ENCODE peak calls at places on chromosome 15, in nine cellular contexts. O, E, U, B, H, M, I, W and Y are unnamed samples.

GRCh38 chr15:56814429-56814828 is 81.1 kb upstream of the ZNF280D start:
- DNase-seq in O (no peak), E (no peak), U (no peak), B (no peak), H (no peak), M (no peak), I (no peak), W (no peak), Y (no peak)

GRCh38 chr15:48795901-48796300 is 15.0 kb downstream of the CEP152 start:
- DNase-seq in O (no peak), E (no peak), U (no peak), B (no peak), H (no peak), M (no peak), I (no peak), W (no peak), Y (peak)

GRCh38 chr15:73048624-73049295 is 3.5 kb upstream of the NEO1 start:
- DNase-seq in O (no peak), E (no peak), U (no peak), B (no peak), H (no peak), M (no peak), I (no peak), W (no peak), Y (no peak)

GRCh38 chr15:83396071-83396470 is 51.1 kb upstream of the SH3GL3 start:
- DNase-seq in O (no peak), E (no peak), U (no peak), B (no peak), H (no peak), M (no peak), I (no peak), W (no peak), Y (no peak)

GRCh38 chr15:91065505-91065904 is 34.6 kb upstream of the SV2B start:
- DNase-seq in O (no peak), E (no peak), U (no peak), B (no peak), H (no peak), M (no peak), I (no peak), W (no peak), Y (no peak)

GRCh38 chr15:90580946-90581345 is 51.2 kb downstream of the CRTC3 start:
- DNase-seq in O (no peak), E (no peak), U (no peak), B (no peak), H (no peak), M (no peak), I (no peak), W (no peak), Y (no peak)

GRCh38 chr15:73765778-73766177 is 12.6 kb upstream of the INSYN1 start:
- DNase-seq in O (no peak), E (no peak), U (no peak), B (no peak), H (no peak), M (no peak), I (no peak), W (no peak), Y (no peak)

GRCh38 chr15:92005154-92005553 is 151.6 kb downstream of the SLCO3A1 start:
- DNase-seq in O (no peak), E (no peak), U (no peak), B (no peak), H (no peak), M (no peak), I (no peak), W (no peak), Y (no peak)

GRCh38 chr15:52257734-52258062 is 37.9 kb downstream of the MYO5C start:
- DNase-seq in O (peak), E (no peak), U (no peak), B (no peak), H (no peak), M (no peak), I (no peak), W (no peak), Y (no peak)

GRCh38 chr15:77479015-77479414 is 58.3 kb downstream of the HMG20A start:
- DNase-seq in O (no peak), E (no peak), U (no peak), B (no peak), H (no peak), M (no peak), I (no peak), W (no peak), Y (no peak)

GRCh38 chr15:79198461-79198860 is 84.1 kb upstream of the ANKRD34C start:
- DNase-seq in O (no peak), E (no peak), U (no peak), B (peak), H (no peak), M (no peak), I (no peak), W (no peak), Y (no peak)

GRCh38 chr15:67521770-67522568 is 1.0 kb downstream of the C15orf61 start:
- DNase-seq in O (peak), E (no peak), U (no peak), B (no peak), H (no peak), M (no peak), I (peak), W (no peak), Y (peak)

GRCh38 chr15:88042047-88042446 is 214.5 kb downstream of the NTRK3 start:
- DNase-seq in O (no peak), E (no peak), U (no peak), B (no peak), H (no peak), M (no peak), I (no peak), W (no peak), Y (no peak)

GRCh38 chr15:94040523-94041248 is 190.7 kb upstream of the MCTP2 start:
- DNase-seq in O (no peak), E (no peak), U (no peak), B (no peak), H (no peak), M (no peak), I (no peak), W (no peak), Y (no peak)

GRCh38 chr15:78716651-78717050 is 75.6 kb upstream of the CHRNB4 start:
- DNase-seq in O (peak), E (no peak), U (no peak), B (no peak), H (no peak), M (no peak), I (no peak), W (no peak), Y (no peak)

GRCh38 chr15:90087454-90088154 is 14.7 kb downstream of the IDH2 start:
- DNase-seq in O (peak), E (no peak), U (no peak), B (no peak), H (peak), M (peak), I (peak), W (no peak), Y (peak)

GRCh38 chr15:98955331-98955730 is 52.3 kb downstream of the PGPEP1L start:
- DNase-seq in O (no peak), E (peak), U (peak), B (peak), H (no peak), M (peak), I (no peak), W (no peak), Y (no peak)

GRCh38 chr15:63056843-63057242 is 14.3 kb downstream of the TPM1 start:
- DNase-seq in O (peak), E (peak), U (peak), B (peak), H (peak), M (peak), I (no peak), W (no peak), Y (no peak)

GRCh38 chr15:76575177-76576078 is 238.9 kb downstream of the ISL2 start:
- DNase-seq in O (no peak), E (no peak), U (no peak), B (no peak), H (no peak), M (no peak), I (peak), W (no peak), Y (no peak)

GRCh38 chr15:32870240-32871033 is 152.6 kb downstream of the GREM1 start:
- DNase-seq in O (peak), E (no peak), U (no peak), B (no peak), H (peak), M (no peak), I (no peak), W (no peak), Y (peak)

GRCh38 chr15:90106522-90107117 is 4.4 kb upstream of the IDH2 start:
- DNase-seq in O (peak), E (peak), U (no peak), B (peak), H (no peak), M (no peak), I (peak), W (no peak), Y (no peak)

GRCh38 chr15:60648928-60649679 is 170.2 kb upstream of the ICE2 start:
- DNase-seq in O (no peak), E (no peak), U (no peak), B (no peak), H (no peak), M (no peak), I (no peak), W (no peak), Y (no peak)

GRCh38 chr15:51758645-51759044 is 7.2 kb downstream of the TMOD2 start:
- DNase-seq in O (peak), E (peak), U (peak), B (peak), H (peak), M (peak), I (no peak), W (no peak), Y (no peak)

GRCh38 chr15:83769411-83769960 is 115.6 kb downstream of the ADAMTSL3 start:
- DNase-seq in O (no peak), E (no peak), U (no peak), B (no peak), H (no peak), M (no peak), I (no peak), W (no peak), Y (no peak)

GRCh38 chr15:67125589-67126502 is 60.4 kb downstream of the SMAD3 start:
- DNase-seq in O (peak), E (peak), U (peak), B (peak), H (no peak), M (peak), I (peak), W (no peak), Y (no peak)

GRCh38 chr15:95410757-95411156 is 919.7 kb upstream of the NR2F2 start:
- DNase-seq in O (no peak), E (no peak), U (no peak), B (no peak), H (no peak), M (peak), I (no peak), W (no peak), Y (no peak)

GRCh38 chr15:77632760-77633133 is at the start of gene LINGO1:
- DNase-seq in O (no peak), E (no peak), U (no peak), B (no peak), H (no peak), M (no peak), I (peak), W (no peak), Y (no peak)

GRCh38 chr15:92882697-92883642 is 17.2 kb upstream of the CHD2 start:
- DNase-seq in O (no peak), E (peak), U (no peak), B (no peak), H (no peak), M (no peak), I (peak), W (peak), Y (peak)

DNA sequence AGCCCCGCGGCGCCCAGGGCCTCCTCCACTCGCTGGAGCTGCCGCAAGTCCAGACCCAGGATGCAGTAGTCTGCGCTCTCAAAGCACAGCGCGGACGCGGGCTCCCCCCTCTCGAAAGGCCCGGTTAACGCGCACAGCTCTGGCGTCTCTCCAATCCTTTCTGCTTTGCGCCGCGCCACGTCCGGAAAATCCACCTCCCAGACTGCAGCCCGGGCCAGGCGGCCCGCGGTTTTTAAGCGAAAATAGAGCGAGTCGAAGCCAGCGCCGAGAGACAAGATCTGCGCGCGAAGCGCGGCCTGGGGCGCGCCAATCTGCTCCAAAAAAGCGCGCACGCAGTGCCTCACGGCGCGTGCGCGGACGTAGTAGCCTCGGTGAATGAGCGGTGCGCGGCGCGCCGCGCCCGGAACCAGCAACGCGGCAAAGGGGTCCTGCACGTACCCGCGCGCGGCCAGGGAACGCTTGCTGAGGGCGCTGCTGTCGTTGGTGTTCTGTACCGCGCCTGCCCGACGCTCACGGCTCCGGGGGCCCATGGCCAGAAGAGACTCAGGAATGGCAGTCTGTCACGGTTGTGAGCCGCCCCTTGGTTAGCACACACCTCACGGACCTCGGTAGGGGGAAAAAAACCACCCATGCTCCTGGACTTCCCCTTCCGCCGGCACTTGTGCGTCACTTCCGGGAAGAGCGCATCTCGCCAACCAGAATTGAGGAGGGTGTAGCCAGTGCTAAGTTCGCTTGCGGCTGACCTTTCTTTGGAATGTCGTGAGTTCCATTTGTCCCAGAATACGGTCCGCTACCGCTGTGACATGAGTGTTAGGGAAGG is at the start of gene LCMT2:
- DNase-seq in O (peak), E (peak), U (peak), B (peak), H (peak), M (peak), I (peak), W (peak), Y (peak)
- TF ChIP-seq POLR2A in O (peak), E (peak), U (peak), B (peak), H (peak), M (no peak), I (no peak), W (no peak), Y (peak)

DNA sequence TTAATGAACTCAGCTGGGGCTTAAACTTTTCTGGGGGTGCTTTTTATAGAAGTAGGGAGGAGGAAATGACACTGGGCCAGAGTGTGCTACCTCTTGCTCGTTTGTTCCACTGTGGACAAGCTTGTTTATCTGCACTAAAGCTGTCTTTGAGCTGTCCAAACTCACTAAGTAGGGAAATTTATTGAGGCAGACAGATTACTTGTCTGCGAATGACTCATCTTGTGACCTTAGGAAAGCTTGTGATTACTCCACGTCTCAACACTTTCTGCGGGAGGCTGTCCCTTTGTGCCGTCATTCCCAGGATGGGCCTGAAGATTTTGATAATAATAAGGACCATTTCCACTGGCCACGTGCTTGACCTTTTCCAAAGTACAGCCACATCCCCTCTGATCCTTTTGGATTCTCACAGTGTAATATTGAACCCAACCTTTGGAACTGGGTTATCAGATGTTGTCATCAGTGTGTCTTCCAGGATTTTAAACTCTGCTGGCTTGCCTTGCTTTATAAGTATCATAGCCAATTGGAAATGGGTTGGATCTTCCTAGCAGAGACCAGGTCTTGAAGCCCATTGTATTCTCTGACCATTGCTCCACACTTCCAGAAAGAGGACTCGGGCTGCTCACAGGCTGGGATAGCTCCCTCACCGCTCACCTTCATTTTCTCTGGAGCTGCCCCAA is 84.7 kb downstream of the AGBL1 start:
- DNase-seq in O (no peak), E (no peak), U (peak), B (peak), H (no peak), M (no peak), I (no peak), W (no peak), Y (no peak)
- TF ChIP-seq POLR2A in O (no peak), E (no peak), U (no peak), B (no peak), H (no peak), M (no peak), I (no peak), W (no peak), Y (no peak)

GRCh38 chr15:41911691-41912345 is 18.0 kb upstream of the SPTBN5 start:
- DNase-seq in O (no peak), E (no peak), U (no peak), B (no peak), H (no peak), M (no peak), I (no peak), W (no peak), Y (no peak)
- TF ChIP-seq POLR2A in O (no peak), E (no peak), U (no peak), B (no peak), H (no peak), M (no peak), I (no peak), W (no peak), Y (no peak)

DNA sequence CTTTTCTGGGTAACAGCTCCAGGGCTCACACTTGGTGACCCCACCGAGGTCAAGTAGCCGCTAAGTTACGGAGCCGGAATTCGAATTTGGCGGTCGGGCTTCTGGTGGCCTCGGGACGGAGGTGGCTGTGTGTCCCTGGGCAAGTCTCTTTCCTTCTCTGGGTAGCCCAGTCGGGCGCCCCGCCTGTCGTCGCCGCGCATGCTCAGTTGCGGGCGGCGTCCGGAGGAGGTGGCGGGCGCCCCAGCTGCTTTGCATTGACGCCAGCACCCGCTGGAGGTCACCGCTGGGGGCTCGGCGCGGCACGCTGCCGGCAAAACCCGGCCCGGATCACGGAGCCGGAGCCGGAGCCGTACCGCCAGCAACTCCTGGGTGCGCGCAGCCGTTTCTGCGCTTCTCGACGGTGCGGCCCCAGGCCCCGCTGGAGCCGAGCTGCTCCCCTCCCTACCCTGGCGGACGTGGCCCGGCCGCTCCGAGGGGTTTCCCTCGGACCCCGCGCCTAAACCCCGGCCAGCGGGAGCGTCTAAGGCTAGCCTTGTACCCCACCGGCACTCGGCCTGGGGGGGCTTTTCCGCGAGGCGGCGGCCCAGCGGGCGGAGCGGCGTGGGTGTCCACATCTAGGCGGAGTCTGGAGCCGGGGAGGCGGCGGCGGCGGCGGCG is 474 bp upstream of the PDE8A start:
- DNase-seq in O (peak), E (peak), U (peak), B (peak), H (peak), M (peak), I (peak), W (peak), Y (peak)
- TF ChIP-seq POLR2A in O (no peak), E (peak), U (peak), B (peak), H (peak), M (no peak), I (peak), W (no peak), Y (no peak)

GRCh38 chr15:64807051-64807749 is 18.2 kb downstream of the PIF1 start:
- DNase-seq in O (no peak), E (no peak), U (peak), B (peak), H (no peak), M (no peak), I (no peak), W (no peak), Y (no peak)
- TF ChIP-seq POLR2A in O (no peak), E (no peak), U (no peak), B (no peak), H (no peak), M (no peak), I (no peak), W (no peak), Y (no peak)

GRCh38 chr15:45397116-45397665 is 18.8 kb upstream of the GATM start:
- DNase-seq in O (no peak), E (no peak), U (no peak), B (no peak), H (no peak), M (no peak), I (no peak), W (no peak), Y (no peak)

GRCh38 chr15:45399381-45400212 is 21.3 kb upstream of the GATM start:
- DNase-seq in O (peak), E (no peak), U (no peak), B (no peak), H (no peak), M (no peak), I (peak), W (no peak), Y (peak)

GRCh38 chr15:45401665-45402161 is 23.4 kb upstream of the GATM start:
- DNase-seq in O (no peak), E (no peak), U (no peak), B (no peak), H (peak), M (no peak), I (no peak), W (no peak), Y (peak)

GRCh38 chr15:45402955-45403892 is 24.9 kb upstream of the GATM start:
- DNase-seq in O (peak), E (peak), U (no peak), B (peak), H (peak), M (peak), I (peak), W (no peak), Y (peak)

DNA sequence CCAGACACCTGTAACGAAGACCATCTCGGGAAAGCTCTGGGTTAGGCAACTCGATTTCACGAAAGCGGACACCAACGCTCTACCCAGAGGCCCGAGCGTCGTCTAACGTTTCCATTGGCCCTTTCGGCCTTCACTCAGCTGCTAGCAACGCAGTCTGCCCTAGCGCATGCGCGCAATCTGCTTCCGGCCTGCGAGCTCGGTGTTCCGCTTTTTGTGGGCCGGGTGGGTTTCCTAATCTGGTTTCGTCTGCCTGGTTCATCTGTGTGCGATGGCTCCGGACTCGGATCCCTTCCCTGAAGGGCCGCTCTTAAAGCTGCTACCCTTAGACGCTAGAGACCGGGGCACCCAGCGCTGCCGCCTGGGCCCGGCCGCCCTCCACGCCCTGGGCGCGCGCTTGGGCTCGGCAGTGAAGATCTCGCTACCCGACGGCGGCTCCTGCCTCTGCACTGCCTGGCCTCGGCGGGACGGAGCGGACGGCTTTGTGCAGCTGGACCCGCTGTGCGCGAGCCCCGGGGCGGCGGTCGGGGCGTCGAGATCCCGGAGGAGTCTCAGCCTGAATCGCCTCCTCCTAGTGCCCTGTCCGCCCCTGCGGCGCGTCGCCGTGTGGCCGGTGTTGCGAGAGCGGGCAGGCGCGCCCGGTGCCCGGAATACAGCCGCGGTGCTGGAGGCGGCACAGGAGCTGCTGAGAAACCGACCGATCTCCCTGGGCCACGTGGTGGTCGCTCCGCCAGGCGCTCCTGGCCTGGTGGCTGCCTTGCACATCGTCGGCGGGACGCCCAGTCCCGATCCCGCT is 24.0 kb upstream of the GATM start:
- DNase-seq in O (peak), E (peak), U (peak), B (peak), H (peak), M (peak), I (peak), W (peak), Y (peak)
- TF ChIP-seq POLR2A in O (peak), E (peak), U (peak), B (peak), H (peak), M (peak), I (peak), W (no peak), Y (peak)

GRCh38 chr15:39580630-39581500 is at the start of gene THBS1:
- DNase-seq in O (peak), E (peak), U (peak), B (peak), H (peak), M (peak), I (peak), W (peak), Y (peak)
- TF ChIP-seq POLR2A in O (peak), E (peak), U (peak), B (peak), H (peak), M (no peak), I (no peak), W (no peak), Y (no peak)